ENCODE peak calls at places on chromosomes 1 and 21, in four cellular contexts. N is effector memory CD4-positive, alpha-beta T cell; B is astrocyte of the spinal cord; R is neuronal stem cell. M is an unnamed sample.

GRCh38 chr1:22849770-22850169 is 122.9 kb downstream of the LACTBL1 start:
- DNase-seq in N (no peak), B (no peak), R (no peak), M (no peak)

GRCh38 chr21:17780539-17780938 is 38.6 kb downstream of the C21orf91 start:
- DNase-seq in N (peak), B (no peak), R (no peak), M (no peak)

GRCh38 chr1:245829861-245830260 is 675.1 kb downstream of the KIF26B start:
- DNase-seq in N (no peak), B (no peak), R (no peak), M (no peak)

GRCh38 chr1:61087574-61087973 is 5.2 kb downstream of the NFIA start:
- DNase-seq in N (no peak), B (no peak), R (no peak), M (no peak)

GRCh38 chr1:93713247-93713764 is 31.7 kb upstream of the BCAR3 start:
- DNase-seq in N (no peak), B (no peak), R (no peak), M (no peak)

GRCh38 chr1:116243673-116244101 is 129.4 kb upstream of the ATP1A1 start:
- DNase-seq in N (no peak), B (no peak), R (no peak), M (no peak)

GRCh38 chr1:212973899-212974298 is 23.6 kb downstream of the VASH2 start:
- DNase-seq in N (no peak), B (no peak), R (no peak), M (no peak)

GRCh38 chr21:45484318-45484717 is 57.9 kb downstream of the SLC19A1 start:
- DNase-seq in N (no peak), B (no peak), R (no peak), M (no peak)

GRCh38 chr1:29849038-29849750 is 612.9 kb downstream of the PTPRU start:
- DNase-seq in N (no peak), B (peak), R (peak), M (peak)

GRCh38 chr1:204445860-204446412 is 34.3 kb upstream of the PPP1R15B start:
- DNase-seq in N (peak), B (no peak), R (no peak), M (peak)

GRCh38 chr1:221961532-221962292 is 219.8 kb upstream of the DUSP10 start:
- DNase-seq in N (no peak), B (peak), R (no peak), M (no peak)

GRCh38 chr1:164311376-164311775 is 247.6 kb upstream of the PBX1 start:
- DNase-seq in N (no peak), B (peak), R (no peak), M (no peak)

GRCh38 chr1:37807220-37807554 is 403 bp upstream of the C1orf122 start:
- DNase-seq in N (no peak), B (no peak), R (no peak), M (no peak)

GRCh38 chr21:37528150-37528937 is 161.8 kb downstream of the DYRK1A start:
- DNase-seq in N (no peak), B (no peak), R (no peak), M (no peak)

GRCh38 chr1:40303051-40303771 is 13.9 kb downstream of the COL9A2 start:
- DNase-seq in N (no peak), B (no peak), R (no peak), M (no peak)

GRCh38 chr1:235417101-235417697 is 50.0 kb downstream of the TBCE start:
- DNase-seq in N (peak), B (peak), R (peak), M (peak)

GRCh38 chr21:38293765-38294164 is 37.0 kb downstream of the KCNJ15 start:
- DNase-seq in N (no peak), B (no peak), R (no peak), M (no peak)

GRCh38 chr1:118132000-118132399 is 53.0 kb downstream of the SPAG17 start:
- DNase-seq in N (no peak), B (no peak), R (no peak), M (no peak)

GRCh38 chr1:156233421-156234127 is 8.4 kb upstream of the BGLAP start:
- DNase-seq in N (no peak), B (peak), R (no peak), M (no peak)

GRCh38 chr1:5754817-5755551 is 237.2 kb downstream of the NPHP4 start:
- DNase-seq in N (no peak), B (no peak), R (no peak), M (no peak)

GRCh38 chr21:31460985-31461384 is 116.9 kb upstream of the TIAM1 start:
- DNase-seq in N (no peak), B (no peak), R (no peak), M (no peak)

GRCh38 chr21:36761685-36762084 is 62.8 kb downstream of the SIM2 start:
- DNase-seq in N (no peak), B (no peak), R (no peak), M (no peak)

GRCh38 chr1:201536542-201536941 is 2.4 kb upstream of the NAV1 start:
- DNase-seq in N (no peak), B (peak), R (no peak), M (no peak)

GRCh38 chr1:182263706-182264105 is 127.9 kb downstream of the GLUL start:
- DNase-seq in N (no peak), B (no peak), R (no peak), M (no peak)

GRCh38 chr1:205669341-205670142 is 10.8 kb downstream of the SLC45A3 start:
- DNase-seq in N (no peak), B (no peak), R (no peak), M (no peak)

GRCh38 chr1:72366473-72366872 is 84.1 kb upstream of the NEGR1 start:
- DNase-seq in N (no peak), B (peak), R (no peak), M (no peak)

GRCh38 chr1:66214901-66215300 is 319.1 kb upstream of the SGIP1 start:
- DNase-seq in N (no peak), B (no peak), R (no peak), M (no peak)

GRCh38 chr1:176462671-176463225 is at the start of gene PAPPA2:
- DNase-seq in N (no peak), B (no peak), R (no peak), M (no peak)

GRCh38 chr1:50271968-50272578 is 151.2 kb downstream of the DMRTA2 start:
- DNase-seq in N (no peak), B (no peak), R (peak), M (no peak)

GRCh38 chr1:65425697-65426096 is 5.2 kb downstream of the LEPR start:
- DNase-seq in N (no peak), B (peak), R (no peak), M (no peak)

GRCh38 chr1:15836772-15837669 is 10.5 kb upstream of the SPEN start:
- DNase-seq in N (peak), B (no peak), R (no peak), M (no peak)

GRCh38 chr21:32371913-32372314 is 20.9 kb downstream of the URB1 start:
- DNase-seq in N (no peak), B (peak), R (no peak), M (no peak)

GRCh38 chr1:24905355-24905978 is 24.6 kb downstream of the RUNX3 start:
- DNase-seq in N (no peak), B (no peak), R (no peak), M (no peak)

GRCh38 chr1:169491845-169492281 is 6.1 kb upstream of the SLC19A2 start:
- DNase-seq in N (no peak), B (no peak), R (no peak), M (no peak)

GRCh38 chr1:226973898-226974543 is 33.9 kb downstream of the COQ8A start:
- DNase-seq in N (no peak), B (peak), R (no peak), M (no peak)

GRCh38 chr1:226973371-226973897 is 33.3 kb downstream of the COQ8A start:
- DNase-seq in N (no peak), B (no peak), R (no peak), M (no peak)

GRCh38 chr1:226975259-226975908 is 35.3 kb downstream of the COQ8A start:
- DNase-seq in N (no peak), B (no peak), R (peak), M (no peak)

GRCh38 chr1:226975909-226976670 is 36.0 kb downstream of the COQ8A start:
- DNase-seq in N (no peak), B (no peak), R (no peak), M (no peak)

DNA sequence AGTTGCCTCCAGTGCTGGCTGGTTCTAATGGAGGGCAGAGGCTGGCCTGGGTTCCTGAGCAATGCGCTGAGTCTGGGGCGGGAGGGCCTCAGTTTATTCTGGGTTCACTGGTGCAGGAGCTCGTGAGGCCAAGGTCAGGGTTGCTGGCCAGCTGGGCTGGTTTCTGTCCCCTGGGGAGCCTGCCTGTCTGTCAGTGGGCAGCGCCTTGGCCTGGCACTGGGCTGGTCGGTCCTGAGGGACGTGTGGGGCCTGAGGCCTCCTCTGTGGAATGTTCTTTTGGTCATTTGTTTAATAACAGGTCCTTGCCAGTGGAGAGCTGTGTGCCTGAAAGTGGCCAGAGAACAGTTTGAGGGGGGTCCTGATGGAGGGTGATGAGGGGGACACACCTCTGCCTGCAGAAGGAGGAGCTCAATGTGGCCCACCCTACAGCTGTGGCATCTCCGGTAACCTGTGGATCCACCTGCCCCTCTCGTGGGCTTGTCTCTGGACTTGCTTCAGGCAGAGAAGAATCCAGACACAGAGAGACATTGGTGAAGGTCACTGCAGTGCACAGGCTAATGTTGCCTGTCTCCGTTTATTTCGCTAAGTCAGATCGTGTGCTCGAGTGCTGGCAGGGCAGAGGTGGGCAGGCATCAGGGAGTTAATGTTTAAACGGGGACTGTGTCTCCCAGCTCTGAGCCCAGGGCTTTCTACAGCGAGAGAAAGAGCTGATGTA is 34.6 kb downstream of the COQ8A start:
- DNase-seq in N (no peak), B (no peak), R (no peak), M (no peak)
- H3K4me3 ChIP-seq in N (no peak), B (no peak), R (no peak), M (no peak)

GRCh38 chr1:32742132-32742947 is 39.8 kb upstream of the SYNC start:
- DNase-seq in N (no peak), B (no peak), R (no peak), M (no peak)
- H3K4me3 ChIP-seq in N (peak), B (peak), R (peak), M (peak)

GRCh38 chr1:10692401-10693021 is 103.9 kb downstream of the CASZ1 start:
- DNase-seq in N (peak), B (no peak), R (no peak), M (no peak)
- H3K4me3 ChIP-seq in N (no peak), B (no peak), R (peak), M (no peak)

GRCh38 chr21:41390043-41390639 is 28.3 kb downstream of the MX2 start:
- DNase-seq in N (no peak), B (no peak), R (no peak), M (no peak)

GRCh38 chr21:41387042-41387819 is 25.4 kb downstream of the MX2 start:
- DNase-seq in N (no peak), B (no peak), R (no peak), M (no peak)

GRCh38 chr21:41388259-41388658 is 26.4 kb downstream of the MX2 start:
- DNase-seq in N (no peak), B (no peak), R (no peak), M (no peak)

GRCh38 chr21:41387824-41388223 is 26.0 kb downstream of the MX2 start:
- DNase-seq in N (no peak), B (no peak), R (no peak), M (no peak)
- H3K4me3 ChIP-seq in N (no peak), B (no peak), R (no peak), M (no peak)

M was measured in iPS DF 6.9.